ENCODE peak calls at places on chromosomes 7 and 10, in seven cellular contexts. N is HL-60; V is BE2C; Z is CD8-positive, alpha-beta T cell; X is cardiac fibroblast; J is esophagus squamous epithelium; S is Calu3. A is an unnamed sample.

GRCh38 chr10:46290101-46290884 is 3.5 kb downstream of the ANTXRL start:
- DNase-seq in N (no peak), V (no peak), Z (no peak), X (no peak), J (no peak), S (no peak), A (no peak)

GRCh38 chr7:139500770-139501138 is 17.3 kb upstream of the KLRG2 start:
- DNase-seq in N (no peak), V (no peak), Z (no peak), X (no peak), J (no peak), S (no peak), A (no peak)

GRCh38 chr10:26534384-26534783 is 96.2 kb downstream of the APBB1IP start:
- DNase-seq in N (no peak), V (no peak), Z (no peak), X (no peak), J (no peak), S (no peak), A (no peak)

GRCh38 chr7:97576043-97576442 is 155.8 kb upstream of the TAC1 start:
- DNase-seq in N (no peak), V (no peak), Z (no peak), X (no peak), J (no peak), S (no peak), A (no peak)

GRCh38 chr10:21694646-21695045 is 160.6 kb downstream of the MLLT10 start:
- DNase-seq in N (no peak), V (no peak), Z (no peak), X (no peak), J (no peak), S (no peak), A (no peak)

GRCh38 chr10:118753331-118753730 is 1.4 kb downstream of the CACUL1 start:
- DNase-seq in N (no peak), V (no peak), Z (no peak), X (peak; percentile 21), J (no peak), S (no peak), A (no peak)

GRCh38 chr7:30980751-30981150 is 17.0 kb downstream of the GHRHR start:
- DNase-seq in N (no peak), V (no peak), Z (no peak), X (no peak), J (no peak), S (no peak), A (no peak)

GRCh38 chr7:116984917-116985316 is 31.6 kb downstream of the ST7 start:
- DNase-seq in N (no peak), V (no peak), Z (no peak), X (peak; percentile 44), J (no peak), S (no peak), A (no peak)

GRCh38 chr7:32042900-32043299 is 27.3 kb downstream of the PDE1C start:
- DNase-seq in N (no peak), V (no peak), Z (no peak), X (no peak), J (no peak), S (no peak), A (no peak)

GRCh38 chr7:156017916-156018700 is 205.8 kb upstream of the SHH start:
- DNase-seq in N (no peak), V (no peak), Z (no peak), X (no peak), J (no peak), S (no peak), A (no peak)

GRCh38 chr10:1402821-1403507 is 334.4 kb downstream of the ADARB2 start:
- DNase-seq in N (no peak), V (no peak), Z (no peak), X (no peak), J (no peak), S (no peak), A (no peak)

GRCh38 chr7:5526190-5527037 is 102.8 kb upstream of the TNRC18 start:
- DNase-seq in N (peak; percentile 75), V (peak; percentile 46), Z (no peak), X (peak; percentile 66), J (no peak), S (peak; percentile 72), A (no peak)

GRCh38 chr10:24448351-24449009 is 239.5 kb downstream of the KIAA1217 start:
- DNase-seq in N (no peak), V (no peak), Z (no peak), X (no peak), J (no peak), S (no peak), A (no peak)

GRCh38 chr7:49878627-49879026 is 105.2 kb downstream of the VWC2 start:
- DNase-seq in N (no peak), V (no peak), Z (no peak), X (no peak), J (no peak), S (no peak), A (no peak)

GRCh38 chr10:9315292-9315691 is 1260.8 kb downstream of the GATA3 start:
- DNase-seq in N (no peak), V (no peak), Z (no peak), X (no peak), J (no peak), S (no peak), A (no peak)

GRCh38 chr10:30134546-30134945 is 75.2 kb upstream of the JCAD start:
- DNase-seq in N (no peak), V (no peak), Z (no peak), X (no peak), J (no peak), S (no peak), A (no peak)

GRCh38 chr10:6583447-6583846 is 3.4 kb upstream of the PRKCQ start:
- DNase-seq in N (no peak), V (no peak), Z (no peak), X (no peak), J (no peak), S (no peak), A (no peak)

GRCh38 chr7:90298145-90299038 is 22.7 kb downstream of the FAM237B start:
- DNase-seq in N (peak; percentile 11), V (peak; percentile 11), Z (no peak), X (peak; percentile 87), J (no peak), S (peak; percentile 10), A (no peak)

GRCh38 chr10:126001579-126001978 is 105.2 kb downstream of the FANK1 start:
- DNase-seq in N (no peak), V (peak; percentile 28), Z (no peak), X (peak; percentile 20), J (no peak), S (no peak), A (no peak)

GRCh38 chr7:112013262-112013661 is 192.9 kb downstream of the DOCK4 start:
- DNase-seq in N (no peak), V (no peak), Z (no peak), X (no peak), J (no peak), S (no peak), A (no peak)

GRCh38 chr7:3979956-3980643 is 679.0 kb downstream of the SDK1 start:
- DNase-seq in N (no peak), V (no peak), Z (no peak), X (no peak), J (no peak), S (no peak), A (no peak)

GRCh38 chr10:48233643-48234042 is 40.9 kb downstream of the FRMPD2 start:
- DNase-seq in N (no peak), V (no peak), Z (no peak), X (no peak), J (no peak), S (no peak), A (no peak)
- TF ChIP-seq CTCF in N (no peak), V (peak; percentile 3), Z (no peak), X (no peak), J (no peak), S (no peak), A (no peak)

GRCh38 chr7:41711283-41712064 is 8.6 kb upstream of the INHBA start:
- DNase-seq in N (no peak), V (peak; percentile 44), Z (no peak), X (peak; percentile 45), J (no peak), S (peak; percentile 70), A (no peak)
- TF ChIP-seq CTCF in N (no peak), V (peak; percentile 75), Z (no peak), X (peak; percentile 57), J (no peak), S (peak; percentile 86), A (peak; percentile 58)

GRCh38 chr10:80600251-80600650 is 62.5 kb downstream of the SH2D4B start:
- DNase-seq in N (no peak), V (no peak), Z (no peak), X (no peak), J (no peak), S (no peak), A (no peak)

GRCh38 chr10:80598084-80598798 is 60.5 kb downstream of the SH2D4B start:
- DNase-seq in N (peak; percentile 80), V (no peak), Z (no peak), X (no peak), J (no peak), S (no peak), A (no peak)

GRCh38 chr10:80599424-80599847 is 61.7 kb downstream of the SH2D4B start:
- DNase-seq in N (peak; percentile 78), V (peak; percentile 50), Z (no peak), X (peak; percentile 48), J (no peak), S (peak; percentile 63), A (peak; percentile 34)

GRCh38 chr10:80598951-80599350 is 61.2 kb downstream of the SH2D4B start:
- DNase-seq in N (no peak), V (no peak), Z (no peak), X (no peak), J (no peak), S (no peak), A (no peak)

DNA sequence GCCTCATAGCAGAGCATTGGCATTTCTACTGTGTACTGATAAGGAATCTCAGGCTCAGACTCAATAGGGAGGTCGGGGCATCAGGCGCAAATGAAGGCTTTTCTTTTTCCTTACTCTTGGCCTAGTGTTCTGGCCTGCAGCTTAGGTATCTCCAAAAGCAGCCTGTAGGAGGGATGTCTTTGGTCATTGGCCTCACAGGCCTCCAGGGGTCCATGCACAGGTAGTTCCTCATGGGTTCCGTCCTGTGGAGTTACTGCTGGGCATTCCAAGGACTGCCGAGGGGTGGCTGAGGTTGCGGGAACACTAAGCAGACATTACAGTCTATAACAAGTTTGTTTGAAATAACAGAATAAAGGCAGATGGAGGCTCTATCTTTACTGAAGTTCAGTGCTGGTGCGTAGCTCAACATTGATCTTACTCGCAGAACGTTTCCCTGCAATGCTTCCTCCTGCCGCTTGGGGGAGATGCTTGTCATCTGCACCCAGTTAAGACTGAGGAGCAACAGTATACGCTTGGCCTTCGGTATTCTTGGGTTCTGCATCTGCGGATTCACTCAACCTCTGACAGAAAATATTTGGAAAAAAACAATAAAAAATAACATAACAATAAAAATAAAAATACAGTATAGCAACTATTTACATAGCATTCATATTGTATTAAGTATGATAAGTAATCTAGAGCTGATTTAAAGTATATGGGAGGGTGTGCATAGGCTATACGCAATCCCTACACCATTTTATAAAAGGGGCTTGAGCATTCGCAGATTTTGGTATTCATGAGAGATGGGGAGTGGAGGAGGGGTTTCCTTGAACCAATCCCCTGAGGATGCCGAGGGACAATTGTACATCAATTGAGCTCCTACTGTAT is 58.9 kb downstream of the SH2D4B start:
- DNase-seq in N (peak; percentile 64), V (peak; percentile 19), Z (no peak), X (peak; percentile 61), J (no peak), S (peak; percentile 52), A (no peak)
- TF ChIP-seq CTCF in N (peak; percentile 52), V (peak; percentile 84), Z (peak; percentile 82), X (peak; percentile 97), J (peak; percentile 18), S (peak; percentile 91), A (peak; percentile 66)

GRCh38 chr7:17991866-17992648 is 35.6 kb downstream of the PRPS1L1 start:
- DNase-seq in N (no peak), V (peak; percentile 14), Z (no peak), X (peak; percentile 16), J (no peak), S (no peak), A (no peak)
- TF ChIP-seq CTCF in N (no peak), V (peak; percentile 45), Z (no peak), X (peak; percentile 59), J (no peak), S (peak; percentile 16), A (no peak)

A was measured in progenitor cell of endocrine pancreas.